ENCODE peak calls at places on chromosomes 12 and 14, in eight cellular contexts. M is Peyer's patch, W is nephron progenitor cell, B is GM13977, A is Caco-2, N is endothelial cell, L is AG10803, I is right lobe of liver. X is an unnamed sample.

GRCh38 chr14:90499908-90500664 is 103.3 kb downstream of the CALM1 start:
- DNase-seq in N (no peak), I (no peak), M (no peak), W (no peak), A (no peak), L (no peak), B (no peak), X (no peak)

GRCh38 chr12:88909510-88909909 is 329.2 kb upstream of the KITLG start:
- DNase-seq in A (no peak), M (no peak), B (no peak), N (no peak), W (no peak), I (no peak), L (no peak), X (no peak)

GRCh38 chr12:48022676-48023385 is 18.6 kb upstream of the COL2A1 start:
- DNase-seq in B (no peak), M (no peak), W (no peak), L (no peak), A (peak), N (no peak), I (no peak), X (no peak)

GRCh38 chr14:100083706-100084105 is 18.5 kb downstream of the EVL start:
- DNase-seq in B (no peak), A (no peak), I (no peak), L (no peak), M (no peak), W (no peak), N (no peak), X (no peak)

GRCh38 chr12:69527506-69528272 is 57.5 kb downstream of the FRS2 start:
- DNase-seq in A (no peak), M (no peak), B (no peak), L (peak), I (no peak), W (no peak), N (no peak), X (no peak)

GRCh38 chr12:122048156-122048555 is 26.5 kb downstream of the BCL7A start:
- DNase-seq in N (no peak), B (no peak), W (no peak), M (no peak), A (peak), L (no peak), I (no peak), X (no peak)

GRCh38 chr12:27177716-27178115 is 66.4 kb upstream of the STK38L start:
- DNase-seq in B (no peak), A (no peak), W (no peak), M (no peak), L (peak), I (no peak), N (no peak), X (no peak)

GRCh38 chr12:42238240-42239140 is at the start of gene YAF2:
- DNase-seq in M (peak), N (peak), A (peak), I (peak), W (peak), B (peak), L (peak), X (peak)

GRCh38 chr12:1590083-1590979 is 4.0 kb downstream of the FBXL14 start:
- DNase-seq in A (no peak), I (no peak), W (peak), N (no peak), B (no peak), L (peak), M (no peak), X (no peak)

GRCh38 chr12:52798003-52798670 is 2.2 kb upstream of the KRT3 start:
- DNase-seq in A (no peak), I (no peak), M (no peak), N (no peak), W (no peak), B (no peak), L (peak), X (no peak)

GRCh38 chr12:101830391-101831325 is at the start of gene GNPTAB:
- DNase-seq in L (peak), A (peak), M (peak), W (peak), B (peak), N (peak), I (peak), X (peak)

GRCh38 chr12:129696952-129697351 is 206.9 kb downstream of the TMEM132D start:
- DNase-seq in A (no peak), I (no peak), M (no peak), W (no peak), N (no peak), B (no peak), L (peak), X (no peak)

GRCh38 chr14:101992708-101993107 is 28.3 kb downstream of the DYNC1H1 start:
- DNase-seq in W (no peak), L (no peak), M (peak), I (no peak), N (no peak), A (no peak), B (peak), X (no peak)

GRCh38 chr12:88691811-88692210 is 111.5 kb upstream of the KITLG start:
- DNase-seq in N (no peak), B (no peak), A (no peak), W (no peak), L (peak), M (no peak), I (no peak), X (no peak)

GRCh38 chr12:115492553-115492952 is 784.9 kb downstream of the MED13L start:
- DNase-seq in N (no peak), B (no peak), L (no peak), W (no peak), M (no peak), I (no peak), A (no peak), X (no peak)
- TF ChIP-seq CTCF in N (no peak), B (no peak), L (no peak), W (no peak), M (no peak), I (no peak), A (no peak), X (no peak)

GRCh38 chr12:124045671-124046070 is 72.7 kb downstream of the ZNF664 start:
- DNase-seq in W (no peak), N (no peak), L (no peak), A (no peak), I (no peak), B (no peak), M (no peak), X (no peak)

GRCh38 chr12:124044809-124045321 is 71.8 kb downstream of the ZNF664 start:
- DNase-seq in N (no peak), I (no peak), L (no peak), W (no peak), M (no peak), B (no peak), A (no peak), X (no peak)

GRCh38 chr12:124041907-124042306 is 68.9 kb downstream of the ZNF664 start:
- DNase-seq in I (no peak), N (no peak), W (no peak), L (no peak), B (no peak), A (no peak), M (no peak), X (no peak)

GRCh38 chr12:124046206-124046740 is 73.3 kb downstream of the ZNF664 start:
- DNase-seq in B (no peak), N (no peak), W (no peak), M (no peak), A (no peak), I (no peak), L (no peak), X (no peak)

DNA sequence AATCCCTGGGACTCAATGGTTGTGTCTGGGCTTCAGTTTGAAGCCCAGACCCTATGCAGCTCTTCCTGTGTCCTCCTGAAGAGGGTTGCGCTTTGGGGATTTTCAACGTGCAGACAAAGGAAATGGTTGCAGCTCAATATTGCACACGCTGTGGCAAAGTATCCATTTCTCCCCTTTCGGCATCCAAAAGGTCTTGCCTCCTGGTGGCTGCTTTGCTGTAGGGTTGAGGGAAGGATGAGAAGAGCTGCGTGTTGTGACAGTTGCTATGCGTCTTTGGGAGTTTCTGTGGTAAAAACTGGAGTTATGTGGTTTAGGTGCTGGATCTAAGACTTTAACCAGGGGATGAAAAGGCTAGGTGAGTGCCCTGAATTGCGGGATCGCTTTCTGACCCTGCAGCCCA is 71.0 kb downstream of the ZNF664 start:
- DNase-seq in N (no peak), M (no peak), L (no peak), A (no peak), B (no peak), W (no peak), I (no peak), X (no peak)
- TF ChIP-seq CTCF in N (no peak), M (no peak), L (no peak), A (no peak), B (no peak), W (no peak), I (no peak), X (no peak)

GRCh38 chr14:86766469-86766868 is 1226.5 kb downstream of the GALC start:
- DNase-seq in I (no peak), L (no peak), N (no peak), M (no peak), W (no peak), B (no peak), A (no peak), X (no peak)

GRCh38 chr14:86761611-86762010 is 1231.4 kb downstream of the GALC start:
- DNase-seq in L (no peak), W (no peak), N (no peak), B (no peak), I (no peak), M (no peak), A (no peak), X (no peak)
- TF ChIP-seq CTCF in L (no peak), W (no peak), N (no peak), B (no peak), I (no peak), M (no peak), A (no peak), X (no peak)

GRCh38 chr12:92654929-92655328 is 47.9 kb upstream of the PLEKHG7 start:
- DNase-seq in A (no peak), B (no peak), N (no peak), M (no peak), I (no peak), L (peak), W (no peak), X (no peak)

GRCh38 chr12:92648242-92649031 is 54.4 kb upstream of the PLEKHG7 start:
- DNase-seq in B (no peak), I (no peak), L (peak), A (no peak), M (no peak), N (no peak), W (no peak), X (no peak)

GRCh38 chr12:92649511-92650227 is 53.1 kb upstream of the PLEKHG7 start:
- DNase-seq in W (peak), A (peak), M (peak), L (peak), B (peak), N (peak), I (peak), X (peak)

DNA sequence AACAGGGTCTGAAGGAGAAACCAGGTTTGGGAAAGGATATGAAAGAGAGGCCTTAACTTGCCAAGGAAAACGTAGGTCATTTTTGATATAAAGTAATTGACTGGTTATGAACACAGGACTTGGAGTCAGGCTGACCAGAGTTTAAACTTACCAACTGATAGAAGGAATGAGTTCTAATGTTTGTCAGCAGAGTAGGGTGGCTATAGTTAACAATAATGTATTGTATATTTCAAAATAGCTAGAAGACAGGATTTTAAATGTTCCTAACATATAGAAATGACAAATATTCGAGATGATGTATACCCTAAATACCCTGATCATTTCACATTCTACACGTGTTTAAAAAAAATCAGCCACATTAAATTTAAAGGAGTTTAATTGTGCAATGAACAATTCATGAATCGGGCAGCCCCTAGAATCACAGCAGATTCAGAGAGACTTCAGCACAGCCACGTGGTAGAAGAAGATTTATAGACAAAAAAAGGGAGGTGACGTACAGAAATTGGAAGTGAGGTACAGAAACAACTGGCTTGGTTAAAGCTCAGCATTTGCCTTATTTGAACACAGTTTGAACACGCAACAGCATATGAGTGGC is 52.5 kb upstream of the PLEKHG7 start:
- DNase-seq in B (no peak), W (no peak), L (no peak), A (no peak), I (no peak), N (no peak), M (no peak), X (no peak)
- TF ChIP-seq CTCF in B (no peak), W (peak), L (no peak), A (no peak), I (no peak), N (no peak), M (no peak), X (peak)

X was measured in natural killer cell.